ENCODE peak calls at places on chromosomes 1 and 21, in nine cellular contexts. M is body of pancreas; H is mesendoderm; B is right cardiac atrium; O is iPS DF 6.9; T is lung; P is pancreas; L is left ventricle myocardium inferior; Y is CD8-positive, alpha-beta T cell. F is an unnamed sample.

GRCh38 chr1:4062560-4062959 is 162.5 kb upstream of the C1orf174 start:
- DNase-seq in M (no peak), H (no peak), B (no peak), O (no peak), T (no peak), P (no peak), L (no peak), Y (no peak), F (no peak)

GRCh38 chr1:35807614-35808375 is at the start of gene AGO4:
- DNase-seq in M (peak; percentile 70), H (peak; percentile 82), B (peak; percentile 89), O (no peak), T (peak; percentile 39), P (peak; percentile 75), L (peak; percentile 72), Y (no peak), F (peak; percentile 54)

GRCh38 chr1:243601720-243602119 is 248.3 kb downstream of the AKT3 start:
- DNase-seq in M (no peak), H (no peak), B (no peak), O (no peak), T (no peak), P (no peak), L (no peak), Y (no peak), F (no peak)

GRCh38 chr1:170225735-170226524 is 80.2 kb downstream of the NTMT2 start:
- DNase-seq in M (no peak), H (no peak), B (no peak), O (no peak), T (no peak), P (no peak), L (no peak), Y (no peak), F (no peak)

GRCh38 chr21:36719614-36720013 is 20.7 kb downstream of the SIM2 start:
- DNase-seq in M (peak; percentile 82), H (no peak), B (no peak), O (no peak), T (no peak), P (no peak), L (no peak), Y (no peak), F (no peak)

GRCh38 chr1:218433744-218434143 is 88.6 kb downstream of the TGFB2 start:
- DNase-seq in M (no peak), H (no peak), B (no peak), O (no peak), T (no peak), P (no peak), L (no peak), Y (no peak), F (no peak)

GRCh38 chr1:245827306-245827705 is 672.5 kb downstream of the KIF26B start:
- DNase-seq in M (no peak), H (peak; percentile 21), B (no peak), O (no peak), T (no peak), P (no peak), L (no peak), Y (no peak), F (no peak)

GRCh38 chr1:182246783-182247182 is 144.8 kb downstream of the GLUL start:
- DNase-seq in M (peak; percentile 45), H (no peak), B (no peak), O (no peak), T (no peak), P (no peak), L (no peak), Y (no peak), F (no peak)

GRCh38 chr1:60972841-60973364 is 109.5 kb upstream of the NFIA start:
- DNase-seq in M (no peak), H (peak; percentile 22), B (no peak), O (no peak), T (no peak), P (no peak), L (no peak), Y (no peak), F (no peak)

GRCh38 chr1:212667223-212668139 is 32.2 kb downstream of the BATF3 start:
- DNase-seq in M (peak; percentile 19), H (peak; percentile 97), B (no peak), O (no peak), T (peak; percentile 51), P (no peak), L (no peak), Y (no peak), F (peak; percentile 38)

GRCh38 chr1:67889940-67890567 is 56.8 kb upstream of the GNG12 start:
- DNase-seq in M (no peak), H (peak; percentile 82), B (no peak), O (no peak), T (peak; percentile 38), P (no peak), L (no peak), Y (no peak), F (peak; percentile 26)

GRCh38 chr1:113452921-113453770 is 62.8 kb downstream of the MAGI3 start:
- DNase-seq in M (peak; percentile 45), H (peak; percentile 41), B (no peak), O (no peak), T (no peak), P (no peak), L (no peak), Y (no peak), F (no peak)

GRCh38 chr1:192476802-192477298 is 98.7 kb upstream of the RGS1 start:
- DNase-seq in M (no peak), H (no peak), B (peak; percentile 83), O (no peak), T (peak; percentile 39), P (no peak), L (peak; percentile 31), Y (no peak), F (peak; percentile 37)

GRCh38 chr21:33219961-33220360 is 9.8 kb upstream of the IFNAR2 start:
- DNase-seq in M (no peak), H (no peak), B (no peak), O (no peak), T (no peak), P (no peak), L (no peak), Y (no peak), F (no peak)

GRCh38 chr1:155473422-155473821 is 89.2 kb downstream of the ASH1L start:
- DNase-seq in M (no peak), H (no peak), B (no peak), O (no peak), T (no peak), P (no peak), L (no peak), Y (no peak), F (no peak)

GRCh38 chr1:20521960-20522861 is 14.3 kb upstream of the MUL1 start:
- DNase-seq in M (peak; percentile 88), H (peak; percentile 90), B (peak; percentile 84), O (peak; percentile 70), T (peak; percentile 79), P (peak; percentile 56), L (peak; percentile 38), Y (peak; percentile 38), F (peak; percentile 87)

GRCh38 chr21:43864313-43864805 is 664 bp upstream of the AGPAT3 start:
- DNase-seq in M (peak; percentile 88), H (peak; percentile 34), B (peak; percentile 77), O (no peak), T (peak; percentile 52), P (peak; percentile 92), L (peak; percentile 53), Y (no peak), F (peak; percentile 39)

GRCh38 chr1:42957880-42958487 is 684 bp downstream of the SLC2A1 start:
- DNase-seq in M (peak; percentile 66), H (peak; percentile 74), B (peak; percentile 80), O (no peak), T (no peak), P (peak; percentile 81), L (peak; percentile 65), Y (no peak), F (peak; percentile 39)
- H3K4me1 ChIP-seq in M (peaks cover 20% of the 10 kb centered on the region), H (peaks cover 16% of the 10 kb centered on the region), B (peaks cover 5% of the 10 kb centered on the region), O (peaks cover 13% of the 10 kb centered on the region), T (peaks cover 2% of the 10 kb centered on the region), P (no peaks in the 10 kb centered on the region), L (peaks cover 51% of the 10 kb centered on the region), Y (peaks cover 49% of the 10 kb centered on the region), F (no peaks in the 10 kb centered on the region)

GRCh38 chr1:230857077-230857476 is 11.2 kb downstream of the C1orf198 start:
- DNase-seq in M (no peak), H (no peak), B (no peak), O (no peak), T (no peak), P (no peak), L (no peak), Y (no peak), F (no peak)
- H3K4me1 ChIP-seq in M (peaks cover 42% of the 10 kb centered on the region), H (peaks cover 11% of the 10 kb centered on the region), B (peaks cover 29% of the 10 kb centered on the region), O (peaks cover 5% of the 10 kb centered on the region), T (peaks cover 25% of the 10 kb centered on the region), P (no peaks in the 10 kb centered on the region), L (peaks cover 90% of the 10 kb centered on the region), Y (no peaks in the 10 kb centered on the region), F (peaks cover 11% of the 10 kb centered on the region)

GRCh38 chr1:204350265-204350664 is 9.5 kb downstream of the PLEKHA6 start:
- DNase-seq in M (no peak), H (peak; percentile 56), B (no peak), O (no peak), T (no peak), P (no peak), L (no peak), Y (no peak), F (no peak)

GRCh38 chr1:204349602-204350001 is 10.1 kb downstream of the PLEKHA6 start:
- DNase-seq in M (no peak), H (no peak), B (no peak), O (no peak), T (no peak), P (no peak), L (no peak), Y (no peak), F (no peak)

GRCh38 chr1:204345941-204346678 is 13.6 kb downstream of the PLEKHA6 start:
- DNase-seq in M (no peak), H (no peak), B (no peak), O (no peak), T (no peak), P (no peak), L (no peak), Y (no peak), F (no peak)

GRCh38 chr1:204348722-204349121 is 11.0 kb downstream of the PLEKHA6 start:
- DNase-seq in M (peak; percentile 44), H (peak; percentile 75), B (peak; percentile 95), O (no peak), T (peak; percentile 52), P (peak; percentile 55), L (peak; percentile 85), Y (no peak), F (peak; percentile 64)

DNA sequence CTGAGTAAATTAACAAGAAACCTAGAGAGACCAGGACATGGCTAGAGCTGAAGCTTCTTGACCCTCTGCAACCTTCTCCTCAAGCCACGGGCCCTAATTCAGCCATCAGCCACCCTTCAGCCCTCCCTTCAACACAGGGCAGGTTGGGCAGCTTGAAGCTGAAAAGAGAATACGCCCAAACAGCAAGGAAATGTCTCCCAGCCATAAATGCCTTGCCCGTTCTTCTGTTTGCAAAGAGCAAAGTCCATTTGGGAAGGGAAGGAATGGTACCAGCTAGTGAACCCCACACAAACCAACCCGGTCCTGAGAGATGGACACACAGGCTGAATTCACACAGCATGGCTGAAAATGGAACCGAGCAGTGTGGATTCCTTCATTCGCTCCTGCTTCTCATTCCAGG is 11.5 kb downstream of the PLEKHA6 start:
- DNase-seq in M (no peak), H (no peak), B (no peak), O (no peak), T (no peak), P (no peak), L (no peak), Y (no peak), F (no peak)
- H3K4me1 ChIP-seq in M (peaks cover 22% of the 10 kb centered on the region), H (no peaks in the 10 kb centered on the region), B (peaks cover 18% of the 10 kb centered on the region), O (peaks cover 9% of the 10 kb centered on the region), T (peaks cover 2% of the 10 kb centered on the region), P (no peaks in the 10 kb centered on the region), L (peaks cover 38% of the 10 kb centered on the region), Y (no peaks in the 10 kb centered on the region), F (no peaks in the 10 kb centered on the region)

GRCh38 chr1:231337043-231337471 is 595 bp downstream of the EXOC8 start:
- DNase-seq in M (no peak), H (no peak), B (peak; percentile 71), O (no peak), T (no peak), P (no peak), L (peak; percentile 29), Y (no peak), F (no peak)
- H3K4me1 ChIP-seq in M (peaks cover 49% of the 10 kb centered on the region), H (peaks cover 13% of the 10 kb centered on the region), B (peaks cover 12% of the 10 kb centered on the region), O (peaks cover 3% of the 10 kb centered on the region), T (peaks cover 14% of the 10 kb centered on the region), P (no peaks in the 10 kb centered on the region), L (peaks cover 77% of the 10 kb centered on the region), Y (peaks cover 58% of the 10 kb centered on the region), F (peaks cover 42% of the 10 kb centered on the region)